ENCODE peak calls at places on chromosome 9, in five cellular contexts. H, F, B, X and N are unnamed samples.

GRCh38 chr9:138105561-138106505 is 228.3 kb downstream of the CACNA1B start:
- DNase-seq in H (no peak), F (no peak), B (no peak), X (no peak), N (no peak)

GRCh38 chr9:86355814-86356213 is 1.6 kb upstream of the TUT7 start:
- DNase-seq in H (peak), F (no peak), B (no peak), X (no peak), N (peak)

GRCh38 chr9:79799691-79800345 is 228.1 kb downstream of the TLE4 start:
- DNase-seq in H (no peak), F (no peak), B (no peak), X (no peak), N (no peak)

GRCh38 chr9:88476491-88477271 is 58.3 kb upstream of the NXNL2 start:
- DNase-seq in H (no peak), F (no peak), B (no peak), X (no peak), N (no peak)

GRCh38 chr9:127863179-127863578 is 8.7 kb upstream of the ENG start:
- DNase-seq in H (no peak), F (no peak), B (no peak), X (no peak), N (no peak)

GRCh38 chr9:131503626-131504465 is 1.1 kb downstream of the POMT1 start:
- DNase-seq in H (peak), F (no peak), B (no peak), X (peak), N (peak)

GRCh38 chr9:129362287-129363098 is 184.4 kb upstream of the IER5L start:
- DNase-seq in H (no peak), F (peak), B (no peak), X (no peak), N (no peak)

GRCh38 chr9:38690574-38690973 is 29.4 kb downstream of the FAM240B start:
- DNase-seq in H (no peak), F (no peak), B (no peak), X (peak), N (no peak)

GRCh38 chr9:15354713-15355112 is 47.7 kb upstream of the TTC39B start:
- DNase-seq in H (no peak), F (no peak), B (no peak), X (no peak), N (no peak)

GRCh38 chr9:72592501-72593403 is 71.3 kb downstream of the TMC1 start:
- DNase-seq in H (peak), F (no peak), B (peak), X (peak), N (peak)

GRCh38 chr9:129053020-129053419 is 16.6 kb downstream of the MIGA2 start:
- DNase-seq in H (no peak), F (no peak), B (no peak), X (no peak), N (no peak)

GRCh38 chr9:133134419-133135190 is 13.6 kb upstream of the RALGDS start:
- DNase-seq in H (no peak), F (no peak), B (no peak), X (peak), N (peak)

GRCh38 chr9:93450817-93451761 is at the start of gene FAM120A:
- DNase-seq in H (peak), F (peak), B (peak), X (peak), N (peak)

GRCh38 chr9:70111641-70112236 is 68.1 kb downstream of the MAMDC2 start:
- DNase-seq in H (peak), F (no peak), B (no peak), X (no peak), N (no peak)

GRCh38 chr9:86685556-86685955 is 261.8 kb downstream of the GAS1 start:
- DNase-seq in H (no peak), F (no peak), B (no peak), X (no peak), N (no peak)

GRCh38 chr9:134175808-134176598 is 11.6 kb upstream of the RNU6ATAC start:
- DNase-seq in H (no peak), F (peak), B (no peak), X (no peak), N (no peak)
- TF ChIP-seq CTCF in H (no peak), F (peak), B (peak), X (no peak), N (no peak)

GRCh38 chr9:1939926-1940368 is 75.2 kb upstream of the SMARCA2 start:
- DNase-seq in H (peak), F (no peak), B (no peak), X (peak), N (peak)

GRCh38 chr9:1938675-1939170 is 76.4 kb upstream of the SMARCA2 start:
- DNase-seq in H (no peak), F (no peak), B (no peak), X (no peak), N (no peak)

GRCh38 chr9:1938135-1938534 is 77.0 kb upstream of the SMARCA2 start:
- DNase-seq in H (no peak), F (no peak), B (no peak), X (no peak), N (no peak)

GRCh38 chr9:1939466-1939865 is 75.7 kb upstream of the SMARCA2 start:
- DNase-seq in H (no peak), F (no peak), B (no peak), X (no peak), N (no peak)

DNA sequence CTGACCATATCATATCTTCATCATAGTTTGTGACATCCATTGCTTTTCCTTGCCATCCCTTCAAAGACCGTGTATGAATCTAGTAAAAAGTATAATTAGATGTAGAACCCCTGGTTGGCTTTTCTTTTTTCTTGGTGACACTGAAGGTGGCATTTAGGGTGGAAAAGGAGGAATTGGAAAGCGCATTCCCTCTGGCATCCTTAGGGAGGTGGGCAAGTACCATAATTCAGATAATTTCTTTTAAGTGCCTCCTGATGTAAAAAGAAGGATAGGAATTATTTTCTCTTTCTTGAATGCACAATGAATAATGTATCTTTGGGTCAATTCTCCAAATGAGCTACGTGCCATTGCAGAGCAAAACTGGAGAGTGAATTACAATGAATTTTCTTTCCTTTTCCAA is 73.2 kb upstream of the SMARCA2 start:
- DNase-seq in H (no peak), F (no peak), B (no peak), X (no peak), N (no peak)
- TF ChIP-seq CTCF in H (no peak), F (peak), B (peak), X (peak), N (peak)

GRCh38 chr9:99506781-99507305 is 284.8 kb downstream of the SEC61B start:
- DNase-seq in H (no peak), F (no peak), B (no peak), X (no peak), N (no peak)

GRCh38 chr9:99511723-99512122 is 289.6 kb downstream of the SEC61B start:
- DNase-seq in H (no peak), F (no peak), B (no peak), X (no peak), N (no peak)

GRCh38 chr9:99509900-99510299 is 287.8 kb downstream of the SEC61B start:
- DNase-seq in H (no peak), F (no peak), B (no peak), X (no peak), N (no peak)

GRCh38 chr9:99505915-99506314 is 283.8 kb downstream of the SEC61B start:
- DNase-seq in H (no peak), F (no peak), B (no peak), X (no peak), N (no peak)

GRCh38 chr9:99509291-99509826 is 287.3 kb downstream of the SEC61B start:
- DNase-seq in H (no peak), F (no peak), B (no peak), X (no peak), N (no peak)
- TF ChIP-seq CTCF in H (no peak), F (no peak), B (no peak), X (no peak), N (no peak)

GRCh38 chr9:75372499-75373268 is 284.4 kb downstream of the OSTF1 start:
- DNase-seq in H (no peak), F (no peak), B (no peak), X (no peak), N (no peak)
- TF ChIP-seq CTCF in H (no peak), F (no peak), B (no peak), X (no peak), N (no peak)

GRCh38 chr9:2096376-2096970 is 81.3 kb downstream of the SMARCA2 start:
- DNase-seq in H (no peak), F (no peak), B (no peak), X (no peak), N (no peak)

DNA sequence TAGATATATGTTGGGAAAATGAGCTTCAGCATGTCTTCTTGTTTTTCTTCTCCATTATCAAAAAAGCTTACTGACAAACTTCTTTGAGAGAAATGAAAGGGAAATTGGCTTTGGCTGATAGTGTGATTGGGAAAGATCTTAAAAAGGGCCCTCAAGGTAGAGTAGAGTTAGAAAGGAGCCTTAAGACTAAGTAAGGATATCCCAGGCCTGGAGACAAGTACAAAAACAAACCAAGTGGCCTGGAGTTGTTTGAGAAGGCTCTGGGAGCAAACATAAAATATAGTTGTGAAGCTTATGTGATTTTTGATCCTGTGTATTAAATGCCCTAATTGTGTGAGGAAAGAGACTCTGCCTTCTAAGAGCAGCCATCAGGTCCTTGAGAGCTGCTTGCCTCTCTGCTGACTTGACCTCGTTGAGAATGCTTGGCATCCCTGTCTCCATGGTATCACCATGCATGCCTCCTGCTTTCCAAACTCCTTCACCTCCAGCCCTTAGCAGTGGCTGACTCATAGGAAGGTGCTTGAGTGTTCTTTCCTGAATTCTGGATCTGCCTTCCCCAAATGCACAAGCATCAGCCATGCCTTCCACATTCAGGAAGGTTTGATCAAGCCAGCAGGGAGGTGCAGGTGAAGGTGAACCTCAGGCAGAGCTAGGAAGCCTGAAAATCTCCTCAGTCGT is 78.9 kb downstream of the SMARCA2 start:
- DNase-seq in H (peak), F (no peak), B (no peak), X (no peak), N (peak)
- TF ChIP-seq CTCF in H (no peak), F (no peak), B (no peak), X (no peak), N (no peak)

GRCh38 chr9:91177661-91178280 is 183.9 kb downstream of the AUH start:
- DNase-seq in H (peak), F (no peak), B (no peak), X (peak), N (peak)
- TF ChIP-seq CTCF in H (no peak), F (no peak), B (no peak), X (no peak), N (no peak)

GRCh38 chr9:98253563-98253962 is 1.9 kb downstream of the TBC1D2 start:
- DNase-seq in H (peak), F (no peak), B (no peak), X (no peak), N (peak)

GRCh38 chr9:98249774-98250173 is 5.7 kb downstream of the TBC1D2 start:
- DNase-seq in H (no peak), F (no peak), B (no peak), X (no peak), N (no peak)

GRCh38 chr9:98251554-98251953 is 3.9 kb downstream of the TBC1D2 start:
- DNase-seq in H (peak), F (no peak), B (no peak), X (no peak), N (peak)

GRCh38 chr9:98248737-98249474 is 6.5 kb downstream of the TBC1D2 start:
- DNase-seq in H (peak), F (peak), B (no peak), X (no peak), N (peak)

GRCh38 chr9:98247826-98248657 is 7.4 kb downstream of the TBC1D2 start:
- DNase-seq in H (no peak), F (no peak), B (no peak), X (no peak), N (no peak)
- TF ChIP-seq CTCF in H (no peak), F (no peak), B (no peak), X (no peak), N (no peak)